ENCODE peak calls at places on chromosomes 6 and 20, in seven cellular contexts. P is CD4-positive, alpha-beta T cell; S is stimulated activated CD8-positive, alpha-beta memory T cell treated with anti-CD3 and anti-CD28 coated beads, Interleukin-15, amount 100 ng/mL, for 1 hour; B is AG09309; C is ovary; N is stimulated activated naive CD8-positive, alpha-beta T cell treated with anti-CD3 and anti-CD28 coated beads, Interleukin-15, amount 100 ng/mL, for 72 hours; W is putamen. J is an unnamed sample.

GRCh38 chr6:11098009-11098408 is 4.4 kb downstream of the SMIM13 start:
- DNase-seq in W (no peak), B (no peak), N (no peak), S (no peak), C (no peak), P (no peak), J (no peak)

GRCh38 chr6:41756354-41756753 is 9.2 kb upstream of the PGC start:
- DNase-seq in W (no peak), N (no peak), B (no peak), S (no peak), C (no peak), P (no peak), J (no peak)

GRCh38 chr6:166165558-166166313 is 1.9 kb downstream of the TBXT start:
- DNase-seq in S (no peak), C (no peak), W (no peak), B (no peak), N (no peak), P (no peak), J (no peak)

GRCh38 chr20:38231786-38232130 is 28.8 kb downstream of the KIAA1755 start:
- DNase-seq in B (no peak), P (no peak), S (no peak), N (no peak), C (no peak), W (no peak), J (no peak)

GRCh38 chr20:1376453-1377270 is 16.2 kb downstream of the FKBP1A start:
- DNase-seq in S (no peak), B (no peak), P (no peak), W (no peak), C (no peak), N (no peak), J (no peak)

GRCh38 chr6:79631800-79632172 is 657 bp downstream of the SH3BGRL2 start:
- DNase-seq in P (no peak), S (no peak), W (no peak), C (no peak), B (no peak), N (no peak), J (no peak)

GRCh38 chr6:139597781-139598368 is 223.4 kb upstream of the CITED2 start:
- DNase-seq in W (peak; percentile 33), S (no peak), N (no peak), B (peak; percentile 99), P (no peak), C (peak; percentile 84), J (peak; percentile 95)

GRCh38 chr6:22072939-22073338 is 223.9 kb downstream of the PRL start:
- DNase-seq in S (no peak), W (no peak), P (no peak), N (no peak), C (no peak), B (no peak), J (no peak)

GRCh38 chr6:108576724-108577123 is 16.0 kb downstream of the FOXO3 start:
- DNase-seq in P (no peak), S (no peak), C (no peak), N (no peak), B (no peak), W (no peak), J (no peak)

GRCh38 chr6:36345681-36346417 is 9.2 kb upstream of the BNIP5 start:
- DNase-seq in W (no peak), C (no peak), N (no peak), S (no peak), P (no peak), B (no peak), J (no peak)

GRCh38 chr6:160038479-160038878 is 69.6 kb downstream of the IGF2R start:
- DNase-seq in S (no peak), C (no peak), P (no peak), W (no peak), B (no peak), N (no peak), J (no peak)

GRCh38 chr6:90940812-90941481 is 354.1 kb upstream of the MAP3K7 start:
- DNase-seq in P (no peak), W (peak; percentile 36), B (peak; percentile 16), S (no peak), N (peak; percentile 23), C (no peak), J (peak; percentile 66)

GRCh38 chr6:6701864-6702263 is 113.3 kb downstream of the LY86 start:
- DNase-seq in W (no peak), N (no peak), C (no peak), B (no peak), S (no peak), P (no peak), J (peak; percentile 34)

GRCh38 chr6:12383448-12383847 is 93.3 kb downstream of the EDN1 start:
- DNase-seq in S (no peak), N (no peak), B (no peak), P (no peak), C (no peak), W (no peak), J (no peak)